ENCODE peak calls at places on chromosomes 13 and 19, in six cellular contexts. I, Q, E, X, H and R are unnamed samples.

GRCh38 chr13:89982406-89983085 is 1364.9 kb upstream of the MIR17HG start:
- DNase-seq in H (no peak), Q (no peak), X (no peak), E (no peak), I (no peak), R (no peak)

GRCh38 chr13:21657538-21657937 is 13.3 kb upstream of the FGF9 start:
- DNase-seq in X (no peak), H (no peak), I (no peak), Q (no peak), E (no peak), R (no peak)

GRCh38 chr13:93529961-93530360 is 303.4 kb downstream of the GPC6 start:
- DNase-seq in Q (no peak), X (no peak), H (no peak), I (no peak), E (no peak), R (no peak)

GRCh38 chr13:57123660-57124059 is 17.1 kb upstream of the PRR20A start:
- DNase-seq in X (no peak), Q (no peak), E (no peak), I (no peak), H (no peak), R (no peak)

GRCh38 chr13:110448230-110448629 is 113.3 kb downstream of the RAB20 start:
- DNase-seq in E (no peak), H (peak), Q (no peak), X (no peak), I (no peak), R (no peak)

GRCh38 chr13:28744656-28745055 is 25.9 kb upstream of the SLC46A3 start:
- DNase-seq in E (peak), H (no peak), Q (no peak), I (no peak), X (no peak), R (no peak)

GRCh38 chr13:35818577-35819165 is 312.5 kb downstream of the DCLK1 start:
- DNase-seq in H (peak), I (peak), X (no peak), E (no peak), Q (peak), R (peak)

GRCh38 chr19:1430201-1430621 is 8.0 kb upstream of the RPS15 start:
- DNase-seq in Q (no peak), I (no peak), E (no peak), X (no peak), H (no peak), R (no peak)

GRCh38 chr19:49086296-49086695 is 1.0 kb downstream of the SNRNP70 start:
- DNase-seq in X (no peak), E (no peak), H (no peak), Q (no peak), I (no peak), R (no peak)

GRCh38 chr19:35268546-35269424 is at the start of gene USF2:
- DNase-seq in Q (peak), H (peak), I (peak), X (peak), E (no peak), R (peak)

GRCh38 chr13:49113526-49114286 is 106.4 kb upstream of the MLNR start:
- DNase-seq in X (no peak), H (no peak), E (no peak), Q (peak), I (no peak), R (peak)

GRCh38 chr19:49378501-49378900 is 9.5 kb upstream of the KASH5 start:
- DNase-seq in H (no peak), Q (no peak), E (no peak), X (no peak), I (no peak), R (no peak)

GRCh38 chr19:37309834-37310575 is 60.9 kb upstream of the ZNF527 start:
- DNase-seq in H (no peak), E (no peak), I (no peak), X (no peak), Q (no peak), R (peak)

GRCh38 chr13:42355118-42355840 is 83.3 kb downstream of the AKAP11 start:
- DNase-seq in H (no peak), E (no peak), Q (no peak), I (no peak), X (no peak), R (no peak)
- H3K4me3 ChIP-seq in H (no peak), E (no peak), Q (no peak), I (no peak), X (no peak), R (no peak)

GRCh38 chr13:40495620-40496001 is 170.8 kb downstream of the FOXO1 start:
- DNase-seq in H (no peak), E (no peak), I (no peak), Q (peak), X (no peak), R (no peak)
- TF ChIP-seq MAX in H (no peak), E (no peak), I (no peak), Q (no peak), X (no peak), R (no peak)

DNA sequence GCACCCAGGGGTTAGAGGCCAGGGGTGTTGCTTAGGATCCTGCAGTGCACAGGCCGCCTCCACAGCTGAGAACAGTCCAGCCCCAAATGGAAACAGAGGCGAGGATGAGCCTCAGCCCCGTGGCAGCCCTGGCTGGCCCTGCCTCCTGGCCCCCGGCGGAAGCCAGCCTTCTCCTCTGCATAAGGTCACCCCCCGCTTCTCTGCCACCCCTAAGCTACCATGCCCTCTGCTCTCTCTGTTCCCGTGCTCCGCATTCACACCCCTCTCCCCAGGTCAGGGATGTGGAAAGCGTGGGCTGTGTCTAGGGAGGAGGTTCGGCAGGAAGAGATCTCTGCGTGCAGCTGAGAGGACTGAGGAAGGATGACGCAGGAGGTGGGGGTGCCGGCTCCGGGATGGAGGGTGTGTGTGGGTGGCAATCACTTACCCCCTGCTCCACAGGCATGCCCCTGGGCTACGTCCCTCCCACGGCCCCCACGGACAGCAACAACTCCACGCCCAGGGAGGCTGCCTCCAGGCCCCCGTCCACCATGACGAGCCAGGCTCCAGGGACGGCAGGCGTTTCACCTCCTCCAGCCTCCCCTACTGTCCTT is 6.0 kb downstream of the SSC5D start:
- DNase-seq in I (peak), E (no peak), H (no peak), X (no peak), Q (no peak), R (peak)
- TF ChIP-seq POLR2A in I (peak), E (no peak), H (no peak), X (no peak), Q (no peak), R (no peak)

GRCh38 chr19:45782162-45782623 is at the start of gene DMPK:
- DNase-seq in I (peak), E (no peak), H (no peak), X (peak), Q (no peak), R (no peak)
- H3K4me3 ChIP-seq in I (no peak), E (no peak), H (peak), X (peak), Q (peak), R (no peak)

DNA sequence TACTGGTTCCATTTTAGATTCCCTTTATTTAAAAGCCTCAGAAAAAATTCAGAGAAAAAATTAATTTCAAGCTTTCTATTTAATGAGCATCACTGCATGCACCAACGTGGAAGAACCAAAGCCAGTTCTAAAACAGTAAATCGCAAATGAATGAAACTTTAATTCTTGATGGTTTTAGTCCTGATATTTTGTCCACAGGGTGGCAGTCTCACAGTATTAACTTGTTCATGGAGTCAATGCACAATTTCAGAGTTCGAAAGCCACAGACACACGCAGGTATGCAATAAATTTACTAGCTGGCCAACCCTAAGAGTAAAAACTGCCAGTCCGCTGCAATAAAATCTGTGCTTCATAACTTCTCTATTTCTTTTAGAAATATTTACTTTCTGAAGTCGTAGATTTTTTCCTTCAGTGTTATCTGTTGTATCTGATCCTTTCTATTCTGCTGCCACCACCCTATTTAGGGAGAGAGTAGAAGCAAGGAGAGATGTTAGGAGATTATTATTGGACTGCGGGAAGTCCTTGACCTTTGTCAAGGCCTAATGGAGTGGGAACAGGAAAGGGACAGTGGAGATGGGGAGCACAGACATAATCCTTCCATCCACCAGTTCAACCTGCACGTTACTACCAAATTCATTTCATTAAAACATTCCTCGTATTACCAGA is 7.0 kb upstream of the WBP4 start:
- DNase-seq in Q (peak), E (no peak), H (no peak), I (no peak), X (peak), R (peak)
- TF ChIP-seq MAX in Q (no peak), E (no peak), H (no peak), I (no peak), X (no peak), R (peak)

DNA sequence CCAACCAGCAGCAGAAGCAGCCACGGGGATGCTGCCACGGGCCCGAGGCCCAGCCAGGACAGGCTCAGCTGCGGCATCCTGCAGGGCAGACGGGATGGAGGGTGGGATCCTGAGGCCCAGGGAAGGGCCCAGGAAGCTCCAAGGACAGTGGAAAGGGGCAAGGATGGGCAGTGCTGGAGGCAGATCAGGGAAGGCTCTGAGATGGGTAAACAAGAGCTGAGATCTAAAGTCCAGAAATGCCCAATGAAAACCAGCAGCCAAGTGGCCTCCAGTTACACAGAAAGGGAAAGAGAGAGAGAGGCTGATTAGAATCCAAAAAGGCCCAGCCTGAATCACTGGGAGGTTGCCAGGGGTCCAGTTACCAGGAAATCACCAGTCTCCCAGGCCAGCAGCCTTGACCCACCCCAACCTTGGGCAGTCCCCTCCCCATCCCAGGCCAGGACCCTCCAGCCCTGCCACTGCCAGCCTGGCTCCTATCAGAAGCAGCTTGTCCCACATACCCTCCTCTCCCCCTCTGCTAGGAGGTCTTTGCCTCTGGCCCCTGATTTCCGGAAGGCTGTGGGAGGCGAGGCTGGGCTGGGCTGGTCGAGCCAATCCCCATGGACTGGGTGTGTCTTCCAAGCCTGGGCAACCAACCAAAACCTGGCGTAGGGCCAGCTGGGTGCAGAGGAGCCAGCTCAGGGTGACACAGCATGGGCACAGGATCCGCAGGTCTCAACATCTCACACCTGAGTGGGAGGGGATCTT is at the start of gene CYP4F11:
- DNase-seq in E (no peak), H (peak), X (peak), I (no peak), Q (peak), R (peak)
- TF ChIP-seq POLR2A in E (no peak), H (no peak), X (peak), I (no peak), Q (peak), R (no peak)

GRCh38 chr19:43699506-43700367 is 16.1 kb upstream of the IRGC start:
- DNase-seq in Q (no peak), E (peak), I (no peak), X (no peak), H (no peak), R (no peak)
- H3K4me3 ChIP-seq in Q (peak), E (no peak), I (no peak), X (no peak), H (no peak), R (no peak)